ENCODE peak calls at places on chromosomes 7 and 10, in six cellular contexts. G, S, Q, V, N and Z are unnamed samples.

GRCh38 chr10:69345402-69345801 is 67.1 kb downstream of the HK1 start:
- DNase-seq in Q (no peak), N (peak), S (no peak), V (no peak), G (no peak), Z (no peak)

GRCh38 chr10:792083-792791 is 102.8 kb upstream of the DIP2C start:
- DNase-seq in G (peak), N (no peak), Q (no peak), V (no peak), S (no peak), Z (no peak)

GRCh38 chr10:34814228-34815173 is 595 bp downstream of the PARD3 start:
- DNase-seq in S (no peak), G (peak), N (peak), V (peak), Q (peak), Z (peak)

GRCh38 chr7:35248576-35249536 is 5.0 kb downstream of the TBX20 start:
- DNase-seq in G (no peak), Q (no peak), N (no peak), V (no peak), S (no peak), Z (no peak)

GRCh38 chr7:70583965-70584883 is 547.7 kb upstream of the GALNT17 start:
- DNase-seq in Q (no peak), N (no peak), S (no peak), V (no peak), G (no peak), Z (no peak)

GRCh38 chr10:118256209-118256608 is 85.9 kb downstream of the FAM204A start:
- DNase-seq in G (no peak), N (no peak), Q (no peak), S (no peak), V (no peak), Z (no peak)

GRCh38 chr10:116985611-116986010 is 19.4 kb downstream of the SHTN1 start:
- DNase-seq in N (no peak), S (no peak), G (no peak), V (peak), Q (no peak), Z (no peak)

GRCh38 chr10:34288634-34289033 is 526.5 kb downstream of the PARD3 start:
- DNase-seq in V (no peak), G (no peak), S (peak), N (no peak), Q (no peak), Z (no peak)

GRCh38 chr7:102837802-102838201 is 75.0 kb upstream of the LRRC17 start:
- DNase-seq in V (no peak), N (no peak), G (no peak), Q (no peak), S (no peak), Z (no peak)

DNA sequence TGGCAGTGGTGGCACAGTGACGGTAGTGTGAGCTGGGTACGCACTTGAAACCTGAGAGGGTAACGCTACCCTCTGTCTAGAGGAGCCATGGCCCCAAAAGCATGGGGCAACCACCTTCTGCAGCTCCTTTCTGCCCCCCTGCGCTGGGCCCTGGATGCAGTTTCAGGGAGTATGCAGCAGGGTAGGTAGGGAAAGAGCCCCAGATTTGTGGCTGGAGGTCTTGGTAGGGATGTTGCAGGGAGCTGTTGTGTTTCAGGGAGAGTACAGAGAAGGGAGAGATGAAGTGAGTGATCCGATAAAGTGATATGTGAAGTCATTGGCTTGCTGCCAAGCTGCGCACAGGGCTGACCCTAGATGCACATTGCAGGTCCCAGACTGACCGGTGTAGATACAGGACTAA is 2.7 kb upstream of the PGAM2 start:
- DNase-seq in G (no peak), Q (no peak), N (no peak), S (no peak), V (no peak), Z (no peak)
- TF ChIP-seq POLR2A in G (no peak), Q (no peak), N (no peak), S (no peak), V (no peak), Z (peak)

GRCh38 chr7:97871659-97872024 is 566 bp downstream of the ASNS start:
- DNase-seq in V (no peak), G (no peak), N (peak), S (no peak), Q (no peak), Z (no peak)

GRCh38 chr7:97873606-97874005 is 1.4 kb upstream of the ASNS start:
- DNase-seq in G (no peak), N (no peak), S (no peak), Q (no peak), V (no peak), Z (no peak)

GRCh38 chr7:97868314-97868713 is 3.9 kb downstream of the ASNS start:
- DNase-seq in N (no peak), G (no peak), Q (no peak), V (no peak), S (no peak), Z (no peak)

GRCh38 chr7:97868788-97869187 is 3.4 kb downstream of the ASNS start:
- DNase-seq in G (no peak), V (no peak), Q (no peak), S (no peak), N (no peak), Z (no peak)

GRCh38 chr7:97872025-97872669 is at the start of gene ASNS:
- DNase-seq in S (peak), Q (peak), V (peak), G (peak), N (peak), Z (peak)
- TF ChIP-seq POLR2A in S (peak), Q (peak), V (peak), G (peak), N (peak), Z (peak)

GRCh38 chr7:37430644-37431043 is 18.0 kb downstream of the ELMO1 start:
- DNase-seq in G (no peak), N (no peak), V (peak), Q (no peak), S (no peak), Z (no peak)
- TF ChIP-seq POLR2A in G (no peak), N (no peak), V (no peak), Q (no peak), S (no peak), Z (no peak)

DNA sequence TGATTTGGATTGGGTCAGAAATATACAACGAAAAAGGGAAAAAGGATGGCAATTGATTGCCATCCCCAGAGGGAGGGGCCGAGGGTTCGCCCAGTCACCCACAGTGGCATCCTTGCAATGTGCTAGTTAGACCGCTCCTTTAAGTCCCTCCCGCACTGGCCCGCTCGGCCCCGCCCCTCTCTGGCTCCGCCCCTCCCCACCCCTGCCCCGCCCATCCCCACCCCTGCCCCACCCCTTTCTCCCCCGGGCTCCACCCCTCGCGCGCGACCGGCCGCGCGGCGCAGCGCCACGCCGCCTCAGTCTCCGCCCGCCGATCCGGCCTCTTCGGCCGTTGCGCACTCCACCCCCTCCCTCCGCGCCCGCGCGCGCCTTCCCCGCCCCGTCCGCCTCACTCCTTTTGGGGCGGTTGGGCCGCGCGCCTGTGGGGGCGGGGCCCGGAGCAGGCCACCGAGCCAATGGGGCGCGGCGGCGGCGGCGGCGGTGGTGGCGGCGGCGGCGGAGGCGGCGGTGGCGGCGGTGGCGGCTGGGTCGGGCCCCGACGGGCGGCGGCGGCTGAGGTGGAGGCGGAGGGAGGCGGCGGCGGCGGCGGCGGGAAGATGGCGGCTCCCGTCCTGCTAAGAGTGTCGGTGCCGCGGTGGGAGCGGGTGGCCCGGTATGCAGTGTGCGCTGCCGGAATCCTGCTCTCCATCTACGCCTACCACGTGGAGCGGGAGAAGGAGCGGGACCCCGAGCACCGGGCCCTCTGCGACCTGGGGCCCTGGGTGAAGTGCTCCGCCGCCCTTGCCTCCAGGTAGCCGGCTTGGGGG is at the start of gene VKORC1L1:
- DNase-seq in S (peak), Q (peak), G (peak), V (peak), N (peak), Z (peak)
- TF ChIP-seq POLR2A in S (no peak), Q (peak), G (peak), V (no peak), N (peak), Z (peak)

GRCh38 chr10:98420786-98421185 is 5.8 kb upstream of the PYROXD2 start:
- DNase-seq in V (no peak), G (peak), S (no peak), Q (no peak), N (no peak), Z (no peak)
- TF ChIP-seq POLR2A in V (no peak), G (no peak), S (no peak), Q (no peak), N (no peak), Z (no peak)

GRCh38 chr10:28533571-28534304 is 820 bp downstream of the WAC start:
- DNase-seq in V (peak), N (peak), G (peak), Q (peak), S (no peak), Z (peak)
- TF ChIP-seq POLR2A in V (no peak), N (no peak), G (no peak), Q (no peak), S (no peak), Z (no peak)

GRCh38 chr10:119640875-119641526 is 10.2 kb upstream of the BAG3 start:
- DNase-seq in V (no peak), Q (no peak), G (no peak), N (no peak), S (no peak), Z (no peak)
- TF ChIP-seq POLR2A in V (no peak), Q (no peak), G (no peak), N (no peak), S (no peak), Z (no peak)

GRCh38 chr7:99392659-99393362 is 15.6 kb downstream of the PDAP1 start:
- DNase-seq in V (peak), S (no peak), N (peak), Q (peak), G (peak), Z (no peak)
- TF ChIP-seq POLR2A in V (peak), S (no peak), N (peak), Q (peak), G (no peak), Z (no peak)